ENCODE peak calls at places on chromosomes 13 and 19, in four cellular contexts. One of them, this sample, is unnamed.
A peak's percentile ranks its signal among the peaks of the same experiment; 100 is the strongest.

GRCh38 chr19:6030214-6030507 is 52.2 kb upstream of the RANBP3 start:
- DNase-seq in K562: no peak
- DNase-seq in SK-N-SH: no peak
- DNase-seq in GM12878: no peak
- DNase-seq in this sample: no peak

GRCh38 chr19:48878219-48879024 is 6.2 kb downstream of the PPP1R15A start:
- DNase-seq in K562: peak; percentile 98
- DNase-seq in SK-N-SH: no peak
- DNase-seq in GM12878: no peak
- DNase-seq in this sample: no peak

GRCh38 chr13:46530084-46530935 is 22.7 kb upstream of the LRCH1 start:
- DNase-seq in K562: no peak
- DNase-seq in SK-N-SH: no peak
- DNase-seq in GM12878: no peak
- DNase-seq in this sample: no peak

GRCh38 chr19:18230941-18231734 is 4.9 kb upstream of the PDE4C start:
- DNase-seq in K562: peak; percentile 34
- DNase-seq in SK-N-SH: no peak
- DNase-seq in GM12878: no peak
- DNase-seq in this sample: no peak

GRCh38 chr13:109684836-109685602 is 101.4 kb downstream of the IRS2 start:
- DNase-seq in K562: no peak
- DNase-seq in SK-N-SH: no peak
- DNase-seq in GM12878: no peak
- DNase-seq in this sample: no peak

GRCh38 chr13:94342436-94343242 is 136.8 kb downstream of the DCT start:
- DNase-seq in K562: no peak
- DNase-seq in SK-N-SH: no peak
- DNase-seq in GM12878: no peak
- DNase-seq in this sample: no peak

GRCh38 chr19:34598217-34599155 is 78.5 kb downstream of the SCGB2B2 start:
- DNase-seq in K562: no peak
- DNase-seq in SK-N-SH: no peak
- DNase-seq in GM12878: no peak
- DNase-seq in this sample: no peak

GRCh38 chr19:50412419-50412818 is 6.3 kb upstream of the SPIB start:
- DNase-seq in K562: no peak
- DNase-seq in SK-N-SH: no peak
- DNase-seq in GM12878: no peak
- DNase-seq in this sample: no peak

GRCh38 chr13:47216176-47216822 is 319.4 kb upstream of the HTR2A start:
- DNase-seq in K562: no peak
- DNase-seq in SK-N-SH: no peak
- DNase-seq in GM12878: no peak
- DNase-seq in this sample: no peak

GRCh38 chr13:23608138-23608537 is 37.9 kb downstream of the TNFRSF19 start:
- DNase-seq in K562: no peak
- DNase-seq in SK-N-SH: no peak
- DNase-seq in GM12878: no peak
- DNase-seq in this sample: no peak

GRCh38 chr19:14370169-14370998 is 10.9 kb upstream of the ADGRE5 start:
- DNase-seq in K562: no peak
- DNase-seq in SK-N-SH: no peak
- DNase-seq in GM12878: no peak
- DNase-seq in this sample: no peak

GRCh38 chr19:17784201-17785008 is 10.5 kb upstream of the B3GNT3 start:
- DNase-seq in K562: peak; percentile 82
- DNase-seq in SK-N-SH: peak; percentile 93
- DNase-seq in GM12878: no peak
- DNase-seq in this sample: peak; percentile 49

GRCh38 chr19:50718255-50719118 is 1.1 kb downstream of the SHANK1 start:
- DNase-seq in K562: no peak
- DNase-seq in SK-N-SH: peak; percentile 85
- DNase-seq in GM12878: no peak
- DNase-seq in this sample: no peak

GRCh38 chr19:13077233-13077632 is 25.4 kb downstream of the LYL1 start:
- DNase-seq in K562: no peak
- DNase-seq in SK-N-SH: peak; percentile 86
- DNase-seq in GM12878: no peak
- DNase-seq in this sample: no peak

GRCh38 chr13:109600078-109600477 is 186.3 kb downstream of the IRS2 start:
- DNase-seq in K562: no peak
- DNase-seq in SK-N-SH: no peak
- DNase-seq in GM12878: no peak
- DNase-seq in this sample: no peak

GRCh38 chr13:51919531-51919930 is 57.8 kb downstream of the CCDC70 start:
- DNase-seq in K562: no peak
- DNase-seq in SK-N-SH: no peak
- DNase-seq in GM12878: no peak
- DNase-seq in this sample: no peak

GRCh38 chr13:63731896-63732295 is 2316.2 kb upstream of the PCDH20 start:
- DNase-seq in K562: no peak
- DNase-seq in SK-N-SH: no peak
- DNase-seq in GM12878: no peak
- DNase-seq in this sample: peak; percentile 15
- TF ChIP-seq NFIC in K562: no peak
- TF ChIP-seq NFIC in SK-N-SH: no peak
- TF ChIP-seq NFIC in GM12878: no peak
- TF ChIP-seq NFIC in this sample: no peak

GRCh38 chr19:3099347-3100145 is 5.4 kb downstream of the GNA11 start:
- DNase-seq in K562: no peak
- DNase-seq in SK-N-SH: no peak
- DNase-seq in GM12878: no peak
- DNase-seq in this sample: no peak
- TF ChIP-seq NFIC in K562: no peak
- TF ChIP-seq NFIC in SK-N-SH: no peak
- TF ChIP-seq NFIC in GM12878: no peak
- TF ChIP-seq NFIC in this sample: no peak

GRCh38 chr19:30522359-30522758 is 150.2 kb downstream of the ZNF536 start:
- DNase-seq in K562: no peak
- DNase-seq in SK-N-SH: no peak
- DNase-seq in GM12878: no peak
- DNase-seq in this sample: no peak
- TF ChIP-seq NFIC in K562: no peak
- TF ChIP-seq NFIC in SK-N-SH: no peak
- TF ChIP-seq NFIC in GM12878: no peak
- TF ChIP-seq NFIC in this sample: no peak

GRCh38 chr19:35742121-35742724 is at the start of gene IGFLR1:
- DNase-seq in K562: no peak
- DNase-seq in SK-N-SH: no peak
- DNase-seq in GM12878: peak; percentile 64
- DNase-seq in this sample: no peak
- TF ChIP-seq NFIC in K562: no peak
- TF ChIP-seq NFIC in SK-N-SH: no peak
- TF ChIP-seq NFIC in GM12878: peak; percentile 68
- TF ChIP-seq NFIC in this sample: no peak

GRCh38 chr13:106630162-106630561 is 62.2 kb upstream of the ARGLU1 start:
- DNase-seq in K562: no peak
- DNase-seq in SK-N-SH: no peak
- DNase-seq in GM12878: no peak
- DNase-seq in this sample: no peak

GRCh38 chr13:106630650-106631049 is 62.7 kb upstream of the ARGLU1 start:
- DNase-seq in K562: no peak
- DNase-seq in SK-N-SH: no peak
- DNase-seq in GM12878: no peak
- DNase-seq in this sample: no peak

GRCh38 chr13:106635616-106636015 is 67.7 kb upstream of the ARGLU1 start:
- DNase-seq in K562: no peak
- DNase-seq in SK-N-SH: no peak
- DNase-seq in GM12878: no peak
- DNase-seq in this sample: no peak

GRCh38 chr13:106636492-106636891 is 68.6 kb upstream of the ARGLU1 start:
- DNase-seq in K562: no peak
- DNase-seq in SK-N-SH: no peak
- DNase-seq in GM12878: no peak
- DNase-seq in this sample: no peak

DNA sequence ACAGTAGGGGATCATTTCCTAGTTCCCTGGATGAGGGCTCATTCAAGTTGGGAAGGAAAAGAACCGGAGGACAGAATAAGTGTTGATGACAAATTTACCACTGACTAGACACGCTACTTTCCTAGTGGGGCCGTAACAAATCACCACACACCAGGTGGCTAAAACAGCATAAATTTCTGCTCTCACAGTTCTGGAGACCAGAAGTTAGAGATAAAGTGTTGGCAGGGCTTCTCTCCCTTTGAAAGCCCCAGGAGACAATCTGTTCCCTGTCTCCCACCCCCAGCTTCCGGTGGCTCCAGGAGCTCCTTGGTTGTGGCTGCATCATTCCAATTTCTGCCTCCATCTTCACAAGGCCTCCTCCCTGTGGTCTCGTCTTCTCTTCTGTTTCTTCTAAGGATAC is 65.4 kb upstream of the ARGLU1 start:
- DNase-seq in K562: no peak
- DNase-seq in SK-N-SH: no peak
- DNase-seq in GM12878: no peak
- DNase-seq in this sample: no peak
- TF ChIP-seq NFIC in K562: no peak
- TF ChIP-seq NFIC in SK-N-SH: no peak
- TF ChIP-seq NFIC in GM12878: no peak
- TF ChIP-seq NFIC in this sample: no peak

GRCh38 chr13:76884167-76884566 is 2.0 kb downstream of the KCTD12 start:
- DNase-seq in K562: no peak
- DNase-seq in SK-N-SH: no peak
- DNase-seq in GM12878: no peak
- DNase-seq in this sample: no peak
- TF ChIP-seq NFIC in K562: no peak
- TF ChIP-seq NFIC in SK-N-SH: no peak
- TF ChIP-seq NFIC in GM12878: no peak
- TF ChIP-seq NFIC in this sample: no peak

DNA sequence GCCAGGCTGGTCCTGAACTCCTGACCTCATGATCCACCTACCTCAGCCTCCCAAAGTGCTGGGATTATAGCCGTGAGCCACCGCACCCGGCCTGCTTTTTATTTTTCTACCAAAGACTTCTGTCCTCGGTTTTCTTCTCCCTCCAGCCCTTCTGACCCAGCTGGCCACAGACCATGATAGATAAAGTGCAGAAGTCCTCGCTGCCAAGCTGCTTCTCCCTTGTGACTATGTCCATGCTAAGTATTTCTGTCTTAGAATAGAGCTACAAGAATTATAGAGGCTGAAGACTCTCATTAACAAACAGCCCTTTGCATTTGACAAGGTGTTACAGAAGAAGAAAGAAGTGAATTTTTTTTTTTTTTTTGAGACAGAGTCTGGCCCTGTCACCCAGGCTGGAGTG is 15.4 kb upstream of the MAP3K10 start:
- DNase-seq in K562: no peak
- DNase-seq in SK-N-SH: no peak
- DNase-seq in GM12878: no peak
- DNase-seq in this sample: no peak
- TF ChIP-seq NFIC in K562: no peak
- TF ChIP-seq NFIC in SK-N-SH: no peak
- TF ChIP-seq NFIC in GM12878: no peak
- TF ChIP-seq NFIC in this sample: no peak

GRCh38 chr19:43224855-43225253 is 19.4 kb upstream of the PSG4 start:
- DNase-seq in K562: no peak
- DNase-seq in SK-N-SH: no peak
- DNase-seq in GM12878: no peak
- DNase-seq in this sample: no peak

DNA sequence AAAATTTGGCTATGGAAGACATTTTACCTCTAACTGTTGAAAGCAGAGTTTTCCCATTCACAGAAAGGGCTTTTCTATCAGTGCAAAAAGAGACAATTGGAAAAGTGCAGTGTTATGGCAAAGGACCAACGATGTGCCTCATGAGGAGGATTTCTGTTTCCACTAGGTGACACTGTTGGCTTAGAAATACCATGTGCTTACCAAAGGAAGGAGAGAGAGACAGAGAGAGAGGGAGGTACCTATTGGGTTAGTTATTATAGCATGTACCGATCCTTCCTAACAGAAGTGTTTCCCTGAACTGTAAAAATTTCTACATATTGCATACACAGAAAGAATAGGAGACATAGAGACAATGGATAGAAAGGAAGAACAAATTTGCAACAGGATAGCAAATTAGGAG is 23.9 kb upstream of the PSG4 start:
- DNase-seq in K562: peak; percentile 46
- DNase-seq in SK-N-SH: no peak
- DNase-seq in GM12878: no peak
- DNase-seq in this sample: peak; percentile 25
- TF ChIP-seq NFIC in K562: no peak
- TF ChIP-seq NFIC in SK-N-SH: no peak
- TF ChIP-seq NFIC in GM12878: no peak
- TF ChIP-seq NFIC in this sample: no peak